ENCODE peak calls at places on chromosomes 12 and 14, in eight cellular contexts. P is WERI-Rb-1, E is GM23338, Y is aorta, H is K562, I is sigmoid colon, F is tibial nerve, K is mesendoderm. S is an unnamed sample.

GRCh38 chr12:77995436-77996167 is 164.9 kb downstream of the NAV3 start:
- DNase-seq in F (no peak), Y (no peak), E (no peak), P (no peak), K (no peak), I (no peak), H (no peak), S (no peak)

GRCh38 chr12:15788266-15789214 is 648 bp downstream of the EPS8 start:
- DNase-seq in E (peak), K (peak), I (peak), P (peak), H (no peak), F (peak), Y (peak), S (peak)

GRCh38 chr14:62938774-62939173 is 106.5 kb downstream of the KCNH5 start:
- DNase-seq in Y (no peak), F (no peak), P (no peak), H (no peak), E (no peak), K (no peak), I (no peak), S (no peak)

GRCh38 chr12:48969847-48970701 is 1.5 kb downstream of the WNT10B start:
- DNase-seq in I (no peak), E (peak), K (peak), F (no peak), P (no peak), H (no peak), Y (no peak), S (no peak)

GRCh38 chr12:10562306-10562933 is 51.0 kb downstream of the MAGOHB start:
- DNase-seq in Y (no peak), H (peak), K (peak), I (no peak), P (no peak), F (peak), E (peak), S (no peak)

GRCh38 chr12:25557830-25558436 is 4.8 kb upstream of the LMNTD1 start:
- DNase-seq in P (peak), H (peak), Y (no peak), K (peak), I (no peak), F (peak), E (peak), S (no peak)

GRCh38 chr12:14981049-14981448 is 8.2 kb downstream of the PDE6H start:
- DNase-seq in E (no peak), P (no peak), I (no peak), H (no peak), Y (peak), K (no peak), F (no peak), S (no peak)

GRCh38 chr12:119869720-119870119 is 7.4 kb downstream of the CIT start:
- DNase-seq in F (no peak), Y (peak), H (peak), K (no peak), E (no peak), P (no peak), I (no peak), S (no peak)

GRCh38 chr12:56040151-56040550 is 1.6 kb upstream of the RPS26 start:
- DNase-seq in P (no peak), F (no peak), I (no peak), E (no peak), K (no peak), Y (no peak), H (no peak), S (no peak)

GRCh38 chr14:87084908-87085307 is 908.1 kb downstream of the GALC start:
- DNase-seq in Y (no peak), I (no peak), P (no peak), E (peak), H (no peak), K (no peak), F (no peak), S (no peak)

GRCh38 chr12:1605129-1606020 is 11.0 kb upstream of the FBXL14 start:
- DNase-seq in K (peak), E (peak), H (peak), P (peak), Y (peak), F (peak), I (peak), S (peak)

GRCh38 chr14:38623661-38624060 is 367.8 kb upstream of the CLEC14A start:
- DNase-seq in P (no peak), I (no peak), E (no peak), H (no peak), Y (no peak), K (no peak), F (no peak), S (no peak)

GRCh38 chr14:65318636-65319506 is 93.7 kb upstream of the FUT8 start:
- DNase-seq in K (no peak), Y (no peak), H (no peak), F (no peak), I (no peak), E (no peak), P (no peak), S (no peak)

GRCh38 chr14:64074961-64075619 is 219.1 kb downstream of the ESR2 start:
- DNase-seq in K (no peak), P (no peak), H (no peak), Y (no peak), E (no peak), F (no peak), I (no peak), S (no peak)

GRCh38 chr14:91985521-91986255 is 38.2 kb upstream of the FBLN5 start:
- DNase-seq in Y (no peak), P (no peak), K (no peak), H (no peak), E (no peak), F (peak), I (no peak), S (no peak)

GRCh38 chr14:38910092-38910491 is 192.9 kb downstream of the SEC23A start:
- DNase-seq in E (no peak), F (no peak), H (no peak), K (no peak), I (no peak), P (no peak), Y (no peak), S (no peak)

GRCh38 chr14:74488788-74489397 is 4.2 kb downstream of the NPC2 start:
- DNase-seq in F (no peak), H (no peak), E (no peak), Y (no peak), I (no peak), P (no peak), K (no peak), S (no peak)

GRCh38 chr12:95114766-95115450 is 41.5 kb upstream of the NR2C1 start:
- DNase-seq in Y (no peak), K (no peak), E (peak), I (no peak), F (no peak), H (no peak), P (no peak), S (no peak)

GRCh38 chr12:54355104-54355815 is 9.0 kb downstream of the GPR84 start:
- DNase-seq in F (no peak), P (peak), K (peak), Y (no peak), H (no peak), E (peak), I (no peak), S (no peak)

DNA sequence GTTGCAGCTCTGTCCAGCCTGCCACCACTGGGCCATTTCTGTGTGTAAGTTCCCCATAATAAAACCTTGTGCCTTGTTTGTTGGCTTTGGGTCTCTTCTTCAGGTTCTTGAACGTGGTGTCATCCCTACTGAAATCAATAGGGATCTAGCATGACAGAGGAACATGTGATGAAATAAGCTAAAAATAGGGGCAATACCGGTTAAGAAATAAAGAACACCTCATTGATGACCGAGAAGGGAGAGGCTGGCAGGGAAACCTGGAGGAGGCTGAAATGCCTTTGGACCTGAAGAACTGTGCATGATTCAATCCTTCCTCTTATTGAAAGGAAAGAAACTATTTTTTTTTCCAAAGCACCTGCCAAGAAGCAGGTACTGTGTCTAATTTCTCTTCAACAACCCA is 172.3 kb downstream of the PPM1H start:
- DNase-seq in E (no peak), K (no peak), F (no peak), Y (no peak), I (no peak), H (no peak), P (no peak), S (no peak)
- H3K27ac ChIP-seq in E (no peak), K (no peak), F (no peak), Y (no peak), I (no peak), H (no peak), P (no peak), S (no peak)

DNA sequence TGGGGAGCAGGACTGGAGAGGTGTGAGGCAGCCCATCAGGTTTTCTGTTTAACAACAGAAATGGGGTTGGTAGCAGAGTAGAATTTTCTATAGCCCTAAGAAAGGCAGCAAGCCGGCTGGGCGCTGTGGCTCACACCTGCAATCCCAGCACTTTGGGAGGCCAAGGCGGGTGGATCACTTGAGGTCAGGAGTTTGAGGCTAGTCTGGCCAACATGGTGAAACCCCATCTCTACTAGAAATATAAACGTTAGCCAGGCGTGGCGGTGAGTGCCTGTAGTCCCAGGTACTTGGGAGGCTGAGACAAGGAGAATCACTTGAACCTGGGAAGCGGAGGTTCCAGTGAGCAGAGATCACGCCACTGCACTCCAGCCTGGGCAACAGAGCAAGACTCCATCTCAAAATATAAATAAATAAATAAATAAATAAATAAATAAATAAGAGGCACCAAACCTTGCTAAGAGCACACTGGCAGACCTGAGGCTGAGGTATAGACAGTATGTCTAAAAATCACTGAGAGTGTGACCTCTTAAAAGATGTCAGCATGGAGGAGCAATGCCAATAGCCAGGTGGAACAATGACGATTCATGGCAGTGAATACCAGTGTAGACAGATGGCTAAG is 115.6 kb downstream of the SLC38A4 start:
- DNase-seq in P (no peak), H (no peak), K (no peak), I (no peak), Y (no peak), F (no peak), E (no peak), S (no peak)
- H3K27ac ChIP-seq in P (no peak), H (no peak), K (no peak), I (no peak), Y (no peak), F (no peak), E (no peak), S (no peak)

DNA sequence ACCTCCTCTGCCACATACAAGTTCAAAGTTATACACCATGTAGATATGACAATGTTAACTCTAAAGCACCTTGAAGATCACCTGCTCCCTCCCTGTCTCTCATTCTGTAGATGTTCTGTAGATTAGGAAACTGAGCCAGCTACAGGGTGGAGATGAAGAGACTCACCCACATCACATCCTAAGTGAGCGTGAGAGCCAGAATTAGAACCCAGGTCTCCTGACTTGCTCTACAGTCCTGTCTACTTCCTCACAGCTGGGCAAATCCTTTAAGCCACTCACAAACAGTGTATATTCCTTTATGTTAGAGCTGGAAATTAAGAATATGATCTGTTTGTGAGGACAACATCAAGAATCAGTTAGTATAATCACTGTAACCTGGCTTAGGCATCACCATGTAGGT is 1.8 kb downstream of the APPL2 start:
- DNase-seq in K (no peak), P (no peak), F (no peak), E (no peak), Y (no peak), I (no peak), H (no peak), S (no peak)
- H3K27ac ChIP-seq in K (no peak), P (no peak), F (peak), E (no peak), Y (peak), I (no peak), H (no peak), S (no peak)

DNA sequence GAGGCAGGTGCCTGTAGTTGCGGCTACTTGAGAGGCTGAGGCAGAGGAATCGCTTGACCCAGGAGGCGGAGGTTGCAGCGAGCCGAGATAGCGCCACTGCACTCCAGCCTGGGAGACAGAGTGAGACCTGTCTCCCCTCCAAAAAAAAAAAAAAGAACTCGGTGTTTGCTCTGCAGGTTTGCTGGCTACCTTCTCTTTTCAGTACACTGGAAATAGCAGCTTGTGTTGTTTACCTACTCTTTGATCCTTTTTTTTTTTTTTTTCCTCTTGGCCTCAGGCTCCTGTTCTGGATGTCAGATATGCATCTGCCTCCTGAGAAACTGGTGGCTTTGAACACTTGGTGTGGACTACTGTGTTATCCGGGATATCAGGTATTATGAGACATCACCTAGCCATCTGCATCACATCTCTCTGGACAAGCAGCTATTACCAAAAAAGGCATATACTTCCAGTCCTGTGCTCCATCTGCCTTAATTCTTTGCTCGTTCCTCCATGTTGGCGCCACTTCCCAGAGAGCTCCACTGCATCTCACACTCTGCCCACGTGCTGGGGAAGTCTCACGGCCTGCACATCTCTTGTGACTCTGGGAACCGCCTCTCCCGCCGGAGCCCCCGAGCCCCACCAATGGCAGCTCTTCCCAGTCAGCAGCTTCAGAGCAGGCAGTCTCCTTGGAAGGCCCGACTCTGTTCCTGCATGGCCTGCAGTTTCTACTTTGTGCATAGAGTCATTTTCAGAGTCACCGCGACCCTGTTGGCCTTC is 50.9 kb upstream of the TRAF3 start:
- DNase-seq in F (no peak), H (no peak), I (no peak), K (no peak), Y (no peak), E (no peak), P (no peak), S (no peak)
- H3K27ac ChIP-seq in F (no peak), H (no peak), I (no peak), K (no peak), Y (no peak), E (no peak), P (no peak), S (no peak)

DNA sequence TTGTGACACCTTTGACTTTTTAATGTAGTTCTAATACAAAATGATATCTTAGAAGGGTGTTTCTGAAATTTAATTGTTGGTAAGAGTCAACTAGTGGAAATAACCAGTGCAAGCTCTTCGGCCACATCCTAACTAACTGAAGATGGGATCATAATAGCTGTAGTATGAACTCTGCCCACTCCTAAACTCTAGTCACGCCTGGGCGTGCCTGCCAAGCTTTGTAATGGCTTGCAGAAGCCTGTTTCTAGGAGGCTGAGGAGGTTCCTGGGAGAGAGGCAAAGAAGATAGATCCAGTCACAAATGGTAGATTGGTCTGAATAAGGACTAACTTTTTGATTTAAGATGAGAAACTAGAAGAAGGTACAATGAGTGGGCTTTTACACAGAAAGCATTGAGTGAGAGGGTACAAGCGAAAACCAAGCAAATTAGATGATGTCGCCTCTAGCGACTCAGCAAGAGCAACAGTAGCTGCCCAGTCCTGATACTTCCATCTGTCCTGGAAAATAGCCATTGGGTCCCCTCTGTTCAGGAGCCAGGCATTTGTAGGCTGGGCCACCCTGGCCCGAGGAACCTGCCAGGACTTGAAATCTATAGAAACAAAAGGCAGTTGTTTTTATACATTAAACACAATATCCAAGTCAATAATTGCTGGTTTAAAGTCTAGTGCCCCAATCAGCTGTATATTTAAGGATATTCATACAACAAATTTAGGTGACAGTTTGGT is 148.8 kb downstream of the SLC38A4 start:
- DNase-seq in P (no peak), F (no peak), K (no peak), I (no peak), E (no peak), H (no peak), Y (no peak), S (no peak)
- H3K27ac ChIP-seq in P (no peak), F (no peak), K (no peak), I (no peak), E (no peak), H (no peak), Y (no peak), S (no peak)

GRCh38 chr12:79661629-79662028 is 29.1 kb downstream of the PAWR start:
- DNase-seq in Y (no peak), F (no peak), I (no peak), P (no peak), H (no peak), K (no peak), E (no peak), S (no peak)
- H3K27ac ChIP-seq in Y (no peak), F (no peak), I (no peak), P (no peak), H (no peak), K (no peak), E (no peak), S (no peak)

GRCh38 chr12:109726106-109726497 is 12.5 kb downstream of the FAM222A start:
- DNase-seq in H (no peak), Y (no peak), I (peak), K (no peak), E (no peak), P (no peak), F (no peak), S (peak)

GRCh38 chr12:109727039-109727723 is 13.6 kb downstream of the FAM222A start:
- DNase-seq in H (no peak), F (no peak), K (no peak), P (no peak), I (peak), E (no peak), Y (peak), S (peak)

GRCh38 chr12:109726511-109727038 is 12.9 kb downstream of the FAM222A start:
- DNase-seq in P (no peak), F (no peak), K (no peak), E (no peak), H (no peak), Y (peak), I (peak), S (peak)

GRCh38 chr12:109724321-109724892 is 10.8 kb downstream of the FAM222A start:
- DNase-seq in I (no peak), E (no peak), Y (no peak), H (no peak), P (no peak), F (no peak), K (no peak), S (peak)

DNA sequence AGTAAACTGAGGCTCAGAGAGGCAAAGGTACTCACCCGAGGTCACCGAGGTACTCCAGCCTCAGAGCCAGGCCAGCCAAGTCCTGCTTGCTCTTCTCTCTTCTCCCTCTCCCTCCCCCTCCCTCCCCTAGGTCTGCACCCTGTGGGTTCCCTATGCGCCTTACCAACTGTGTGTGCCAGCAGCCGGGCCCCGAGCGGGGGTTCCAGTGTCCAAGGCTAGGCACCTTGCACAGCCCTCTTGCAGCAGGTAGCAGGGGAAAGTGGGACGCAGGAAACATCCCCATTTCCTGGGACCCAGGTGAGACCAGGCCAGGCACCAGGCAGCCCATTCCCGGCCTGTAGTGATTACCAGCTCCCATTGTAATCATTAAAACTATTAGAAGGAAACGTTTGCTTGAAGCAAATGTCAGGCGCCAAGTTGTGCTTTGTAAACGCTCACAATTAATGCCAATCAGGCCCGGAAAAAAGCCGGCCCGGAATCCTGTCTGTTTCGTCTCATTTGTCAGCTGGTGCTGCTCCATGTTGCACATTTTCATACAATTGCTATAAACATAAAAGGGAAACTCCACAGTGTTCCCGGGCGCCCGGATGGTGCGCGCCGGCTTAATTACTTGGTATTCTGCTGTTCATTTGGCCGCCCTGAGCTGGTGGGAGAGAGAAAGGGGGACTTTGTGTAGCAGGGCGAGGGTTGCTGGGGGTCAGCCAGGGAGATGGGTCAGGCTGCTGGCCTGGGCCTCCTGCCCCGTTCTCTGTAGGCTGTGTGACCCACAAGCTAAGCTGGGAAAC is 11.9 kb downstream of the FAM222A start:
- DNase-seq in K (no peak), E (no peak), I (peak), P (no peak), F (no peak), Y (peak), H (no peak), S (peak)
- H3K27ac ChIP-seq in K (no peak), E (no peak), I (peak), P (no peak), F (peak), Y (no peak), H (no peak), S (no peak)